ENCODE peak calls at places on chromosomes 7 and 10, in eight cellular contexts. K is PC-9; S is BE2C; U is psoas muscle; C is BJ; I is ovary; L is CD8-positive, alpha-beta T cell; B is Peyer's patch. X is an unnamed sample.

GRCh38 chr10:11654659-11655058 is 43.2 kb upstream of the USP6NL start:
- DNase-seq in L (no peak), S (no peak), U (no peak), I (no peak), B (no peak), K (no peak), C (no peak), X (no peak)

GRCh38 chr10:23469596-23470237 is 30.8 kb downstream of the OTUD1 start:
- DNase-seq in K (no peak), S (no peak), I (no peak), B (no peak), U (no peak), C (no peak), L (no peak), X (no peak)

GRCh38 chr7:74625446-74625845 is 32.1 kb upstream of the GTF2I start:
- DNase-seq in L (no peak), K (no peak), S (no peak), U (no peak), I (peak; percentile 29), B (no peak), C (peak; percentile 17), X (no peak)

GRCh38 chr10:22984066-22984465 is 56.2 kb downstream of the ARMC3 start:
- DNase-seq in U (no peak), S (no peak), C (no peak), K (no peak), B (no peak), L (no peak), I (no peak), X (no peak)

GRCh38 chr7:159097661-159098423 is 46.8 kb downstream of the VIPR2 start:
- DNase-seq in U (no peak), I (peak; percentile 17), C (no peak), S (no peak), B (peak; percentile 33), L (no peak), K (no peak), X (no peak)

GRCh38 chr7:93231264-93231663 is 902 bp upstream of the VPS50 start:
- DNase-seq in B (no peak), U (no peak), K (no peak), S (no peak), L (no peak), C (no peak), I (no peak), X (no peak)

GRCh38 chr7:143323650-143324049 is 7.7 kb downstream of the CLCN1 start:
- DNase-seq in K (no peak), I (no peak), B (no peak), S (no peak), C (no peak), L (no peak), U (no peak), X (no peak)

GRCh38 chr10:77965294-77965693 is 38.7 kb upstream of the DLG5 start:
- DNase-seq in B (no peak), U (no peak), L (no peak), I (no peak), S (no peak), K (no peak), C (peak; percentile 81), X (no peak)

GRCh38 chr7:47088329-47089067 is 493.4 kb downstream of the TNS3 start:
- DNase-seq in B (no peak), U (peak; percentile 61), I (peak; percentile 71), C (no peak), L (no peak), K (peak; percentile 67), S (peak; percentile 65), X (peak; percentile 18)

GRCh38 chr7:14021069-14021468 is 31.6 kb upstream of the ETV1 start:
- DNase-seq in S (no peak), U (no peak), L (no peak), I (no peak), B (no peak), C (no peak), K (no peak), X (no peak)

GRCh38 chr10:14371616-14372015 is 40.9 kb upstream of the FRMD4A start:
- DNase-seq in C (no peak), L (no peak), S (no peak), B (no peak), K (no peak), I (no peak), U (no peak), X (no peak)

GRCh38 chr10:110017940-110018339 is 10.2 kb downstream of the ADD3 start:
- DNase-seq in L (no peak), I (no peak), K (no peak), C (no peak), S (no peak), B (no peak), U (no peak), X (no peak)

GRCh38 chr10:72265925-72266865 is 7.5 kb upstream of the DDIT4 start:
- DNase-seq in U (no peak), S (no peak), B (no peak), K (no peak), L (no peak), C (no peak), I (no peak), X (no peak)

GRCh38 chr10:72263613-72264241 is 10.0 kb upstream of the DDIT4 start:
- DNase-seq in B (peak; percentile 71), I (no peak), K (peak; percentile 83), U (no peak), L (peak; percentile 62), S (peak; percentile 46), C (no peak), X (no peak)

GRCh38 chr10:72270607-72271281 is 3.0 kb upstream of the DDIT4 start:
- DNase-seq in L (no peak), B (no peak), I (no peak), U (no peak), S (no peak), K (no peak), C (no peak), X (no peak)

GRCh38 chr10:72265508-72265907 is 8.2 kb upstream of the DDIT4 start:
- DNase-seq in S (no peak), C (no peak), I (no peak), K (no peak), L (no peak), U (no peak), B (no peak), X (no peak)

DNA sequence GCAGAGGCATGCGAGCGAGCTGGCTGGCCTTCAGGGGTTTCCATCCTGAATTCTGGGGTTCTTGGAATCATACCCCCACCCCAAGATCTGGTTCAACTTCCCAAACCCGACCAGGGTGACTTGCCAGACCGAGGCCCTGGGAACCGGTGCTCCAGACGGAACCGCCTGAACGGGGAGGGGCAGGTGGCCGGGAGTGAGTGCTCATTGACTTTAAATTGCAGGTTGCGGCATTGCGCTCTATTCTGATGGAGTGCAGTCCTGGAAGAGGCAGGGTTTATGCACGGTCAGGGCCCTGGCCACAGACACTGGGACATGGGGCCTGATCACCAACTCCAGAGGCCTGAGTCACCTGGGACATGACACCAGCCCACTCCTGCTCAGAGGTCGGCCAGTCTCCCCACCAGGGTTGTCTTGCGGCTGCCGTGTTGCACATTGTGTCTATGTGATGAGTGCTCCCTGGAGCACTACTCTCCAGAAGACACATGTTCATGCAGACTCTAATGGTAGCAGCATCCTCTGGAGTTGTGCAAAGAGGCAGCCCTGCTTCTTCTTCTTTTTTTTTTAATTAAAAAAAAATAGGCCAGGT is 5.8 kb upstream of the DDIT4 start:
- DNase-seq in C (no peak), L (no peak), S (no peak), U (no peak), B (no peak), I (no peak), K (no peak), X (no peak)
- H3K27me3 ChIP-seq in C (no peaks in the 10 kb centered on the region), L (no peaks in the 10 kb centered on the region), S (no peaks in the 10 kb centered on the region), U (no peaks in the 10 kb centered on the region), B (no peaks in the 10 kb centered on the region), I (no peaks in the 10 kb centered on the region), K (no peaks in the 10 kb centered on the region), X (no peaks in the 10 kb centered on the region)

DNA sequence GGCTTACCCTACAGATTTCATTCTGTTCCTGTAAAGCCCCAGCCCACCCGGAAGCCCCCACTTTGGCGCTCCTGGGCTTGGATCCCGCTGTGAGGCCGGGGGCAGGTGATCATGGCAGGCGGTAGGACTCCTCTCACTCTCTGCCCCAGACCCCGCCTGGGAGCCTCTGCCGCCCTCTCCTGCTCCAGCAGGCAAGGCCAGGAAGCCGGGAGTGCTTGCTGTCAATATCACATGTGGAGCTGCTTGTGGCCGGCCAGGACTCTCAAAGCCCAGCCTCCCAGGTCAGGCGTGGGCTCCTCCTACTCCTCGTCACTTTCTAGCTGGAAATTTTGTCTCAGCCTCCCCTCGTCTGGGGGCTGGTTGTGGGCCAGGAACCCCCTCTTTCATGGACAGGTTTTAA is 273.5 kb upstream of the PODXL start:
- DNase-seq in C (no peak), I (no peak), L (no peak), K (no peak), B (no peak), S (peak; percentile 50), U (no peak), X (no peak)
- TF ChIP-seq CTCF in C (no peak), I (no peak), L (no peak), K (no peak), B (no peak), S (no peak), U (no peak), X (no peak)

GRCh38 chr7:20450473-20450872 is 119.8 kb downstream of the ITGB8 start:
- DNase-seq in C (no peak), U (no peak), I (no peak), K (no peak), S (no peak), B (no peak), L (no peak), X (no peak)
- H3K4me3 ChIP-seq in C (no peak overlapping the region), U (no peak overlapping the region), I (no peak overlapping the region), K (no peak overlapping the region), S (no peak overlapping the region), B (no peak overlapping the region), L (no peak overlapping the region), X (no peak overlapping the region)

GRCh38 chr10:129961274-129961839 is 2.7 kb downstream of the EBF3 start:
- DNase-seq in I (no peak), L (no peak), K (no peak), C (no peak), S (no peak), U (no peak), B (no peak), X (no peak)

GRCh38 chr10:129963076-129963830 is 821 bp downstream of the EBF3 start:
- DNase-seq in K (no peak), S (peak; percentile 66), I (no peak), L (no peak), C (no peak), B (no peak), U (peak; percentile 76), X (no peak)

GRCh38 chr10:129962558-129963075 is 1.5 kb downstream of the EBF3 start:
- DNase-seq in U (no peak), L (no peak), B (no peak), I (no peak), K (no peak), C (no peak), S (no peak), X (no peak)

GRCh38 chr10:129960493-129961273 is 3.4 kb downstream of the EBF3 start:
- DNase-seq in K (no peak), B (no peak), C (no peak), U (no peak), I (no peak), L (no peak), S (no peak), X (no peak)

DNA sequence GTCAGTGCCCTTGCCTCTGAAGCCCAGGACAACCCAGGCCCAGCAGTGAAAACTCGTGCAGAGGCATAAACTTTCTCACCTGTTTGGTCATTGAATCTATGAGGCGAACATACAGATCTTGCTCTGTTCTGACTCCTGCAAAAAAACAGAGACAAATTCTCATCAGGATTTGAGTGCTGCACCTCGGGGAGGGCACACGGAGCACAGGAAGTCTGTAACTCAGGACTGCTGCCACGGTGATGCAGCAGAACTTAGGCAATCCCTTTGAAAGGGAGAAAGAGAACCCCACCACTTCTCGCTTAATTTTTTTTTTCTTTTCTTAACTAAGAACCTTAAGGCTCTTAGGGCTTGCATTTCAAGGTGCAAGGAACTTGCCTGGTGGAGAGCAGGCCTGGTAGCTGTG is 2.0 kb downstream of the EBF3 start:
- DNase-seq in C (no peak), B (no peak), U (peak; percentile 66), I (no peak), L (no peak), S (no peak), K (no peak), X (no peak)
- H3K27me3 ChIP-seq in C (peaks cover 45% of the 10 kb centered on the region), B (no peaks in the 10 kb centered on the region), U (no peaks in the 10 kb centered on the region), I (peaks cover 15% of the 10 kb centered on the region), L (peaks cover 71% of the 10 kb centered on the region), S (peaks cover 27% of the 10 kb centered on the region), K (no peaks in the 10 kb centered on the region), X (no peaks in the 10 kb centered on the region)

X was measured in GM06990.